ENCODE peak calls at places on chromosomes 7 and 10, in six cellular contexts. W is CD4-positive, alpha-beta memory T cell; L is astrocyte of the spinal cord; B is left colon; K is NCI-H1105; X is T-helper 2 cell. P is an unnamed sample.

GRCh38 chr7:26492816-26493215 is 201.2 kb downstream of the SNX10 start:
- DNase-seq in W (no peak), B (no peak), K (peak), X (no peak), L (no peak), P (no peak)

GRCh38 chr10:93097386-93097785 is 23.7 kb downstream of the CYP26A1 start:
- DNase-seq in K (no peak), L (no peak), X (no peak), W (no peak), B (no peak), P (no peak)

GRCh38 chr10:114655671-114656070 is 2.4 kb downstream of the ABLIM1 start:
- DNase-seq in X (no peak), L (no peak), W (no peak), K (no peak), B (no peak), P (no peak)

GRCh38 chr7:20217193-20217948 is at the start of gene MACC1:
- DNase-seq in X (peak), B (peak), W (peak), L (no peak), K (no peak), P (peak)

GRCh38 chr10:34474060-34474376 is 341.1 kb downstream of the PARD3 start:
- DNase-seq in X (no peak), L (peak), W (no peak), K (no peak), B (no peak), P (no peak)

GRCh38 chr10:70311698-70312097 is 27.9 kb upstream of the NPFFR1 start:
- DNase-seq in L (no peak), X (no peak), B (no peak), W (no peak), K (no peak), P (no peak)

GRCh38 chr7:103632005-103632639 is 186.1 kb upstream of the SLC26A5 start:
- DNase-seq in K (no peak), X (no peak), L (no peak), W (no peak), B (no peak), P (no peak)

GRCh38 chr7:133091943-133092464 is 10.1 kb upstream of the CHCHD3 start:
- DNase-seq in B (no peak), K (no peak), L (no peak), W (no peak), X (no peak), P (no peak)

GRCh38 chr10:5442056-5442989 is 30.0 kb downstream of the NET1 start:
- DNase-seq in K (no peak), W (peak), L (peak), B (no peak), X (peak), P (no peak)

GRCh38 chr7:2812831-2813230 is 31.3 kb downstream of the GNA12 start:
- DNase-seq in K (no peak), L (no peak), X (no peak), W (no peak), B (no peak), P (no peak)

GRCh38 chr7:120043250-120043649 is 229.7 kb upstream of the KCND2 start:
- DNase-seq in X (no peak), K (no peak), B (no peak), L (peak), W (no peak), P (no peak)

GRCh38 chr10:29610876-29611647 is 23.7 kb downstream of the SVIL start:
- DNase-seq in L (no peak), X (no peak), K (no peak), W (no peak), B (no peak), P (no peak)

GRCh38 chr10:112275512-112276245 is 7.5 kb upstream of the TECTB start:
- DNase-seq in K (no peak), W (no peak), B (no peak), L (no peak), X (no peak), P (no peak)

GRCh38 chr10:84267503-84268126 is 22.8 kb downstream of the RGR start:
- DNase-seq in W (peak), B (peak), K (no peak), X (peak), L (peak), P (peak)

GRCh38 chr10:83542774-83543291 is 596.5 kb upstream of the GHITM start:
- DNase-seq in K (peak), B (no peak), L (peak), W (no peak), X (no peak), P (no peak)

GRCh38 chr10:92965314-92965713 is 95.3 kb upstream of the CYP26C1 start:
- DNase-seq in L (peak), K (peak), B (no peak), W (peak), X (peak), P (no peak)

GRCh38 chr7:137151056-137151731 is 192.3 kb downstream of the PTN start:
- DNase-seq in L (peak), X (no peak), K (no peak), B (no peak), W (no peak), P (no peak)

GRCh38 chr7:18778594-18778993 is 283.0 kb downstream of the HDAC9 start:
- DNase-seq in W (no peak), B (no peak), K (no peak), L (peak), X (no peak), P (no peak)

GRCh38 chr7:35695628-35695888 is 623 bp upstream of the HERPUD2 start:
- DNase-seq in K (no peak), L (no peak), W (peak), X (peak), B (no peak), P (no peak)

GRCh38 chr10:130771491-130771890 is 540.0 kb downstream of the TCERG1L start:
- DNase-seq in X (no peak), K (no peak), W (no peak), L (no peak), B (no peak), P (peak)

GRCh38 chr7:93894426-93894825 is 3.9 kb upstream of the TFPI2 start:
- DNase-seq in K (no peak), W (no peak), X (no peak), B (no peak), L (no peak), P (no peak)

GRCh38 chr7:112739436-112740180 is 50.6 kb downstream of the TMEM168 start:
- DNase-seq in B (no peak), W (no peak), L (no peak), K (no peak), X (no peak), P (no peak)

GRCh38 chr10:5292196-5292735 is 72.5 kb upstream of the UCN3 start:
- DNase-seq in W (peak), X (peak), K (no peak), B (no peak), L (no peak), P (peak)

GRCh38 chr7:130133029-130133774 is 62.9 kb downstream of the KLHDC10 start:
- DNase-seq in K (no peak), B (no peak), L (no peak), X (no peak), W (no peak), P (no peak)

GRCh38 chr7:52764502-52765169 is 270.8 kb upstream of the POM121L12 start:
- DNase-seq in X (no peak), L (peak), W (no peak), K (no peak), B (no peak), P (no peak)

GRCh38 chr10:15035385-15036301 is 8.1 kb upstream of the OLAH start:
- DNase-seq in L (peak), W (no peak), B (peak), X (peak), K (no peak), P (peak)

GRCh38 chr7:134836447-134836846 is 57.0 kb downstream of the CALD1 start:
- DNase-seq in W (peak), K (no peak), L (peak), X (peak), B (no peak), P (no peak)

GRCh38 chr10:110556993-110557601 is 10.4 kb upstream of the SMC3 start:
- DNase-seq in K (no peak), W (peak), B (no peak), X (peak), L (peak), P (no peak)

GRCh38 chr10:73469579-73469978 is 26.2 kb downstream of the PPP3CB start:
- DNase-seq in K (no peak), L (no peak), B (no peak), X (no peak), W (no peak), P (no peak)

GRCh38 chr10:93751832-93752231 is 5.9 kb upstream of the LGI1 start:
- DNase-seq in W (peak), X (peak), B (no peak), L (peak), K (no peak), P (no peak)

GRCh38 chr10:73888514-73888913 is 14.2 kb upstream of the CAMK2G start:
- DNase-seq in W (no peak), K (no peak), B (no peak), L (no peak), X (no peak), P (no peak)

P was measured in Peyer's patch.